ENCODE peak calls at places on chromosomes 3 and 15, in seven cellular contexts. O is stomach, P is heart left ventricle, M is DND-41, S is fibroblast of mammary gland, D is uterus, C is foreskin fibroblast. K is an unnamed sample.

GRCh38 chr3:68893600-68894239 is 38.6 kb downstream of the TAFA4 start:
- DNase-seq in O (no peak), P (no peak), M (no peak), S (peak), D (no peak), C (peak), K (no peak)

GRCh38 chr3:186824430-186825139 is 17.9 kb upstream of the ADIPOQ start:
- DNase-seq in O (no peak), P (no peak), M (no peak), S (no peak), D (no peak), C (no peak), K (no peak)

GRCh38 chr3:194423317-194423716 is 24.3 kb upstream of the GP5 start:
- DNase-seq in O (no peak), P (no peak), M (no peak), S (peak), D (no peak), C (no peak), K (no peak)

GRCh38 chr15:84749111-84749991 is 959 bp downstream of the ZNF592 start:
- DNase-seq in O (peak), P (peak), M (peak), S (peak), D (peak), C (no peak), K (no peak)

GRCh38 chr15:95840004-95840403 is 490.5 kb upstream of the NR2F2 start:
- DNase-seq in O (no peak), P (peak), M (no peak), S (peak), D (peak), C (peak), K (peak)

GRCh38 chr3:185757176-185757575 is 67.7 kb downstream of the IGF2BP2 start:
- DNase-seq in O (no peak), P (no peak), M (no peak), S (no peak), D (no peak), C (no peak), K (no peak)

GRCh38 chr3:52531636-52532516 is 1.8 kb downstream of the NT5DC2 start:
- DNase-seq in O (peak), P (no peak), M (no peak), S (no peak), D (peak), C (no peak), K (no peak)

GRCh38 chr3:42148982-42149432 is 57.9 kb downstream of the TRAK1 start:
- DNase-seq in O (peak), P (peak), M (no peak), S (peak), D (peak), C (peak), K (no peak)

GRCh38 chr15:25545017-25545416 is 106.2 kb upstream of the UBE3A start:
- DNase-seq in O (no peak), P (no peak), M (no peak), S (peak), D (no peak), C (no peak), K (no peak)

GRCh38 chr3:59326246-59327024 is 276.6 kb upstream of the CFAP20DC start:
- DNase-seq in O (no peak), P (no peak), M (no peak), S (no peak), D (no peak), C (no peak), K (no peak)

GRCh38 chr3:112492124-112492523 is 7.1 kb downstream of the BTLA start:
- DNase-seq in O (no peak), P (no peak), M (no peak), S (no peak), D (no peak), C (no peak), K (no peak)

GRCh38 chr3:59300727-59301134 is 250.9 kb upstream of the CFAP20DC start:
- DNase-seq in O (no peak), P (no peak), M (no peak), S (no peak), D (no peak), C (no peak), K (no peak)

GRCh38 chr15:91589360-91589759 is 264.1 kb upstream of the SLCO3A1 start:
- DNase-seq in O (no peak), P (no peak), M (peak), S (no peak), D (no peak), C (no peak), K (no peak)

GRCh38 chr3:12135029-12135634 is 23.6 kb downstream of the TIMP4 start:
- DNase-seq in O (peak), P (peak), M (peak), S (peak), D (peak), C (peak), K (no peak)

GRCh38 chr3:53817809-53818208 is 28.4 kb downstream of the CHDH start:
- DNase-seq in O (peak), P (no peak), M (peak), S (no peak), D (no peak), C (no peak), K (no peak)

GRCh38 chr15:63983071-63983711 is 63.1 kb downstream of the DAPK2 start:
- DNase-seq in O (no peak), P (no peak), M (no peak), S (no peak), D (no peak), C (no peak), K (no peak)

GRCh38 chr3:177421176-177421782 is 224.0 kb upstream of the TBL1XR1 start:
- DNase-seq in O (no peak), P (no peak), M (no peak), S (no peak), D (peak), C (no peak), K (no peak)

DNA sequence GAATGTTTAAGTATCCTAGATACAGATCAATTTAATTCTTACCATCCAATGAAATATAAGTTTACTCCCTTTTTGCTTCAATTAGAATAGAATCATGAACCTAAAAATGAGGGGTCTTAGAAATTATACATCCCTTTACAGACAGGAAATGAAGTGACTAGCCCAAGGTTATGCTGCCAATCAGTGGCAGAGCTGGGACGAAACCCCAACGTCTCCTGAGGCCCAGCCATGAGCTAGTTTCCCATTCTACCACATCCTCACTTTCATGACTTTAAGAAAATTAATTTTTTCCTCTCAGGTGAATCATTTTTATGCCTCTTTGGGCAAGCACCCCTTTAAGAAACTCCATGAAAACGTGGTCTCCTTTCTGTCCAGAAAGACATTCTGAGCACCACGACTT is 11.2 kb downstream of the LRIG1 start:
- DNase-seq in O (no peak), P (no peak), M (peak), S (no peak), D (no peak), C (no peak), K (no peak)
- H3K4me3 ChIP-seq in O (no peak), P (no peak), M (no peak), S (no peak), D (no peak), C (no peak), K (no peak)

GRCh38 chr15:39517122-39517855 is 63.6 kb upstream of the THBS1 start:
- DNase-seq in O (no peak), P (no peak), M (no peak), S (no peak), D (no peak), C (no peak), K (no peak)
- TF ChIP-seq CTCF in O (no peak), P (no peak), M (no peak), S (no peak), D (no peak), C (no peak), K (no peak)

GRCh38 chr15:44735482-44736260 is 657 bp upstream of the TRIM69 start:
- DNase-seq in O (no peak), P (peak), M (no peak), S (no peak), D (no peak), C (no peak), K (no peak)
- H3K4me3 ChIP-seq in O (no peak), P (no peak), M (no peak), S (no peak), D (no peak), C (no peak), K (no peak)

DNA sequence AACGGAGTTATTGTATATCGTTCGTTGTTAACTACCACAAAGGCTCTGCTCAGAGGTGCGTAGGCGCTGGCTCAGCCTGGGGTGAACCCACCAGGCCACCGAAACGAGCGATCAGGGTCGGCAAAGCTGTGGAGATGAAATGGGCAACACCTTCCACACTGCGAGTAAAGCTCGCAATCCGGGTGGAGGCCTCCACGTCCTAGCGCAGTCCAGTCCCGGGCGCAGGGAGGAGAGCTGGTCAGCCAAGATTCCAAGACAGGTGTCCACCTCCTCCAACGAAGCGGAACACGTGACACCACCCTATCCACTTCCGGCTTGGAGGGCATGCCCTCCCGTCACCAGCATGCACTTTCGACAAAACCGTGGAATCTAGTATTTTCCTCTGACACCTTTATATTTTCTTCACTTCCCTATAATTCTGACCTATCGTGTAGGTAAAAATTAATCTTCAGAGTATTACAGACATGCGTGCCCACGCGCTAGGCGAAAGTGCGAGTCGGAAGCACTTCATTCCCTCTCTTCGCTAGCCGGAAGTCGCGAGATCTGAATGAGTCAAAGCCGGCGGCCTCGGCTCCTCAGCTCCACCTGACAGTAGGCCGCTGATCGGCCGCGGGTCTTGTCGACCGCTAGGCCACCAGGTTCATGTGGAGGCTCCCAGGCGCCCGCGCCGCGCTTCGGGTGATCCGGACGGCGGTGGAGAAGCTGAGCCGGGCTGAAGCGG is at the start of gene PDE12:
- DNase-seq in O (peak), P (peak), M (peak), S (peak), D (peak), C (peak), K (peak)
- TF ChIP-seq CTCF in O (no peak), P (no peak), M (no peak), S (no peak), D (no peak), C (no peak), K (no peak)

GRCh38 chr3:195587824-195588223 is 4.1 kb upstream of the APOD start:
- DNase-seq in O (no peak), P (no peak), M (no peak), S (no peak), D (no peak), C (no peak), K (no peak)
- H3K4me3 ChIP-seq in O (no peak), P (no peak), M (no peak), S (no peak), D (no peak), C (no peak), K (no peak)

GRCh38 chr3:148235566-148235965 is 462.1 kb upstream of the AGTR1 start:
- DNase-seq in O (no peak), P (no peak), M (no peak), S (no peak), D (no peak), C (no peak), K (no peak)

GRCh38 chr3:148229107-148229506 is 468.6 kb upstream of the AGTR1 start:
- DNase-seq in O (no peak), P (no peak), M (no peak), S (no peak), D (no peak), C (no peak), K (no peak)

GRCh38 chr3:148230473-148230872 is 467.2 kb upstream of the AGTR1 start:
- DNase-seq in O (no peak), P (no peak), M (no peak), S (no peak), D (no peak), C (no peak), K (no peak)

GRCh38 chr3:148232409-148232808 is 465.3 kb upstream of the AGTR1 start:
- DNase-seq in O (no peak), P (no peak), M (no peak), S (no peak), D (no peak), C (no peak), K (no peak)

DNA sequence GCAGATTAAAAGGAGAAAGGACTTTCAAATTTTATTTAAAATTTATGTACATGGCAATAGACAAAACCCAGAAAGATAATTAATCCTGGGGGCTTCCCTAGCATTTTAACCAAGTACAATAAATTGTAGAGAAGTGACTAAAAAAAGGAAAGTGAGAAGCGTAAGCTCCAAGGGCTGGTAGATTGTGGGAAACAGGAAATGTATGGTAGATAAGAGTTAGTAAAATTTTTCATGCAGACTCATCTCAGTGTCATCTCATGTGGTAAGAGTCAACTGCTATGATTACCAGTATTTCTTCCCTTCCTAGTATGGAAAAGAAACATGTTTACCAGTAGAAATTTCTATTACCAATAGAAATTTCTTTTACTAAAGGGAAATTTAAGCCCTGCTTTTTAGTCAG is 464.3 kb upstream of the AGTR1 start:
- DNase-seq in O (no peak), P (no peak), M (no peak), S (peak), D (no peak), C (no peak), K (no peak)
- TF ChIP-seq CTCF in O (no peak), P (no peak), M (no peak), S (no peak), D (no peak), C (no peak), K (no peak)

GRCh38 chr3:37862219-37862711 is 585 bp downstream of the CTDSPL start:
- DNase-seq in O (peak), P (peak), M (peak), S (peak), D (peak), C (peak), K (no peak)

GRCh38 chr3:37862712-37863551 is 1.3 kb downstream of the CTDSPL start:
- DNase-seq in O (no peak), P (no peak), M (no peak), S (peak), D (no peak), C (peak), K (no peak)

GRCh38 chr3:37864904-37865303 is 3.2 kb downstream of the CTDSPL start:
- DNase-seq in O (no peak), P (no peak), M (no peak), S (peak), D (no peak), C (no peak), K (no peak)

GRCh38 chr3:37863949-37864822 is 2.5 kb downstream of the CTDSPL start:
- DNase-seq in O (no peak), P (no peak), M (no peak), S (no peak), D (no peak), C (no peak), K (no peak)

GRCh38 chr3:37863552-37863865 is 1.8 kb downstream of the CTDSPL start:
- DNase-seq in O (no peak), P (no peak), M (no peak), S (no peak), D (no peak), C (no peak), K (no peak)
- H3K4me3 ChIP-seq in O (peak), P (peak), M (no peak), S (no peak), D (peak), C (peak), K (no peak)

GRCh38 chr3:142578309-142579223 is at the start of gene ATR:
- DNase-seq in O (peak), P (peak), M (peak), S (peak), D (peak), C (peak), K (peak)
- TF ChIP-seq CTCF in O (no peak), P (no peak), M (no peak), S (no peak), D (no peak), C (no peak), K (no peak)